ENCODE peak calls at places on chromosomes 6 and 20, in five cellular contexts. One of them, this sample, is unnamed.

GRCh38 chr6:131316654-131317053 is 181.4 kb downstream of the AKAP7 start:
- DNase-seq in hepatocyte: no peak
- DNase-seq in uterus: no peak
- DNase-seq in heart right ventricle: no peak
- DNase-seq in RWPE1: no peak
- DNase-seq in this sample: no peak

GRCh38 chr6:33438978-33439594 is 15.3 kb upstream of the ZBTB9 start:
- DNase-seq in hepatocyte: no peak
- DNase-seq in uterus: no peak
- DNase-seq in heart right ventricle: no peak
- DNase-seq in RWPE1: no peak
- DNase-seq in this sample: no peak

GRCh38 chr20:62618622-62619529 is 23.4 kb upstream of the SLCO4A1 start:
- DNase-seq in hepatocyte: no peak
- DNase-seq in uterus: no peak
- DNase-seq in heart right ventricle: no peak
- DNase-seq in RWPE1: no peak
- DNase-seq in this sample: no peak

GRCh38 chr6:134063121-134063965 is 10.9 kb upstream of the SLC2A12 start:
- DNase-seq in hepatocyte: no peak
- DNase-seq in uterus: no peak
- DNase-seq in heart right ventricle: no peak
- DNase-seq in RWPE1: no peak
- DNase-seq in this sample: no peak

GRCh38 chr6:1987640-1988039 is 257.8 kb downstream of the GMDS start:
- DNase-seq in hepatocyte: no peak
- DNase-seq in uterus: no peak
- DNase-seq in heart right ventricle: no peak
- DNase-seq in RWPE1: peak
- DNase-seq in this sample: no peak

GRCh38 chr6:169302716-169303115 is 49.1 kb upstream of the THBS2 start:
- DNase-seq in hepatocyte: no peak
- DNase-seq in uterus: no peak
- DNase-seq in heart right ventricle: no peak
- DNase-seq in RWPE1: no peak
- DNase-seq in this sample: no peak

GRCh38 chr6:145532361-145532760 is 203.0 kb downstream of the EPM2A start:
- DNase-seq in hepatocyte: peak
- DNase-seq in uterus: no peak
- DNase-seq in heart right ventricle: no peak
- DNase-seq in RWPE1: no peak
- DNase-seq in this sample: no peak

GRCh38 chr20:22384978-22385377 is 199.4 kb downstream of the FOXA2 start:
- DNase-seq in hepatocyte: no peak
- DNase-seq in uterus: no peak
- DNase-seq in heart right ventricle: no peak
- DNase-seq in RWPE1: no peak
- DNase-seq in this sample: no peak

DNA sequence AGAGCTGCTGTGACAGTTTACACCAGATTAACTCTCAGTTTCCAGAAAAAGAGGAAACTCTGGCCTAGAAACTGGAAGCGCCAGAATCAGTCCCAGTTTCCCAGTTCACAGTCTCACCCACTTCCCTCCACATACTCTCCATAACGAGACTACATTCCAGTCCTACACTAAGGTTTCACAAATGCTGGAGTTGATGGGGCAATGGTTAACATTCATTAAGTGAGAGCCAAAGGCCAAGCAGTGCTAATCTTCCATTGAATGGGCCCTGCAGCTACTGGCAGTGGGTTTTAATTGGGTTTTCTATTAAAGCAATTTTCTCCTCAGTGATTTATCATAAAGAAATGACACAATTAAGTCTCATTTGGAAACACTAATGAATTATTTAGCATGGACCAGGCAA is 20.9 kb upstream of the NRSN1 start:
- DNase-seq in hepatocyte: no peak
- DNase-seq in uterus: no peak
- DNase-seq in heart right ventricle: no peak
- DNase-seq in RWPE1: no peak
- DNase-seq in this sample: no peak
- TF ChIP-seq CTCF in hepatocyte: no peak
- TF ChIP-seq CTCF in uterus: no peak
- TF ChIP-seq CTCF in heart right ventricle: no peak
- TF ChIP-seq CTCF in RWPE1: no peak
- TF ChIP-seq CTCF in this sample: no peak

GRCh38 chr6:42751055-42751454 is 5.2 kb upstream of the TBCC start:
- DNase-seq in hepatocyte: no peak
- DNase-seq in uterus: peak
- DNase-seq in heart right ventricle: no peak
- DNase-seq in RWPE1: no peak
- DNase-seq in this sample: no peak

GRCh38 chr6:42756713-42757112 is 10.8 kb upstream of the TBCC start:
- DNase-seq in hepatocyte: no peak
- DNase-seq in uterus: no peak
- DNase-seq in heart right ventricle: no peak
- DNase-seq in RWPE1: no peak
- DNase-seq in this sample: no peak

GRCh38 chr6:42758756-42759430 is 13.0 kb upstream of the TBCC start:
- DNase-seq in hepatocyte: no peak
- DNase-seq in uterus: no peak
- DNase-seq in heart right ventricle: no peak
- DNase-seq in RWPE1: no peak
- DNase-seq in this sample: no peak

GRCh38 chr6:42754759-42755158 is 8.9 kb upstream of the TBCC start:
- DNase-seq in hepatocyte: no peak
- DNase-seq in uterus: no peak
- DNase-seq in heart right ventricle: no peak
- DNase-seq in RWPE1: no peak
- DNase-seq in this sample: no peak
- H3K27ac ChIP-seq in hepatocyte: no peak
- H3K27ac ChIP-seq in uterus: no peak
- H3K27ac ChIP-seq in heart right ventricle: no peak
- H3K27ac ChIP-seq in RWPE1: no peak
- H3K27ac ChIP-seq in this sample: no peak

GRCh38 chr6:3336859-3337515 is 78.2 kb downstream of the PSMG4 start:
- DNase-seq in hepatocyte: no peak
- DNase-seq in uterus: no peak
- DNase-seq in heart right ventricle: no peak
- DNase-seq in RWPE1: no peak
- DNase-seq in this sample: no peak

GRCh38 chr6:3336066-3336786 is 77.5 kb downstream of the PSMG4 start:
- DNase-seq in hepatocyte: no peak
- DNase-seq in uterus: no peak
- DNase-seq in heart right ventricle: no peak
- DNase-seq in RWPE1: no peak
- DNase-seq in this sample: no peak

GRCh38 chr6:3340358-3340798 is 81.6 kb downstream of the PSMG4 start:
- DNase-seq in hepatocyte: no peak
- DNase-seq in uterus: no peak
- DNase-seq in heart right ventricle: no peak
- DNase-seq in RWPE1: no peak
- DNase-seq in this sample: no peak

GRCh38 chr6:3335169-3335568 is 76.4 kb downstream of the PSMG4 start:
- DNase-seq in hepatocyte: no peak
- DNase-seq in uterus: no peak
- DNase-seq in heart right ventricle: no peak
- DNase-seq in RWPE1: no peak
- DNase-seq in this sample: no peak

DNA sequence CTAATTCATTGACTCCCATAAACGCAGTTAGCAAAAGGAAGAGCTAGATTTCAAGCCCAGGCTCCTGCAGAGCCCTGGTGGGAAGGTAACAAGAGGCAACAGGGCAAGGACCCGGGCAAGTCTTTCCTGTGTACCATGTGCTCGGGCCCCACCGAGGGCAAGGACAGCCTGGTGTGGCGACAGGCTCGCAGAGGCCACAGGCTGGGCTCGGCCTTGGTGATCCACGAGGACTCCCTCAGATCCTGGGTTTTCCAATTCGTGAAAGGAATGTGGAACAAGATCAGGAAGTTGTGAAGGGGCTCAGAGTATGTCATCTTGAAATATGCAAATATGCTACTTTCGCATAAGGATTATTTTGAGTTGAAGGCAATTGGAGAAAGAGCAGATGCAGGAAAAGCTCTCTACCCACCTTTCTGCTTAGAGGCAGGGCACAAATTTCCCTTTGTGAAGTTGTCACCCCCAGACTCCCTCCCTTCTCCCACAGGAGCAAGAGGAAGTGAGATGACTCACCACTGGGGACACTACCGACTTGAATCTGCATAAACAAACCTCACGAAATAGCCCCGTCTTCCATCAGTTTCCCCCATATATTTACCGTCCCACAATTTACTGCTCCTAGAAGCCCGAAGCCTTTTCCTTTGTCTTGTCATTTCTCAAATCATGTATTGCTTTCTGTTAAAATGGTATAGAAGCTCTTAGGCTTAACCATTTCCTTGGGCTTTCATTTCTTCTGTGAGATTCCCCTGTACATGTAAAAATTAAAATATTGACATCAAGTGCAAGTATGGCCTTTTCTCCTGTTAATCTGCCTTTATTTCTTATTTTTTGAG is 79.0 kb downstream of the PSMG4 start:
- DNase-seq in hepatocyte: peak
- DNase-seq in uterus: no peak
- DNase-seq in heart right ventricle: no peak
- DNase-seq in RWPE1: no peak
- DNase-seq in this sample: no peak
- TF ChIP-seq CTCF in hepatocyte: no peak
- TF ChIP-seq CTCF in uterus: no peak
- TF ChIP-seq CTCF in heart right ventricle: no peak
- TF ChIP-seq CTCF in RWPE1: no peak
- TF ChIP-seq CTCF in this sample: no peak

DNA sequence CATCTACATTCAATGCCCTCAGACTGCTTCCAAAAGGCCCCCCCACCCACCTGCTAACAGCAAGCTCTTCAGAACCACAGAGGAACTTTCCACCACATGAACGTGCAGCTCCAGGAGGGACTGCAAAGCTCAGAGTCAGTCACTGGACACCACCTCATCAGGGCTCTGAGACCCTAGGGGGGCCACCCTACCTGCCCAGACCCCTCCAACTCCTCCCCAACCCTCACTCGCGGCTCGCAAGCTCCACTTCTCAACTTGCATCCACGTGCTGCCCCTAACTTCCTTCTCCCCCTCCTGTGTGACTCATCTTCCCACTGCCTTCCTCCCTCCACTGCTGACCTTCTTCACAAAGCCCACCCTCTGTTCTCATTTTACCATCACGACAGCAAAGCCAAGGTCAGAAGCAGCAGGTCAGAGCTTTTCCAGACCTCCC is 6.5 kb downstream of the MBOAT1 start:
- DNase-seq in hepatocyte: no peak
- DNase-seq in uterus: peak
- DNase-seq in heart right ventricle: no peak
- DNase-seq in RWPE1: no peak
- DNase-seq in this sample: no peak
- H3K27ac ChIP-seq in hepatocyte: no peak
- H3K27ac ChIP-seq in uterus: peak
- H3K27ac ChIP-seq in heart right ventricle: no peak
- H3K27ac ChIP-seq in RWPE1: no peak
- H3K27ac ChIP-seq in this sample: no peak

This sample was measured in gastrocnemius medialis.